ENCODE peak calls at places on chromosomes 16 and 17, in five cellular contexts. O is AG10803, D is body of pancreas, Z is fibroblast of mammary gland, K is right lobe of liver. W is an unnamed sample.

GRCh38 chr17:49226771-49227435 is 3.7 kb downstream of the PHOSPHO1 start:
- DNase-seq in O (no peak), Z (no peak), D (no peak), K (no peak), W (no peak)

GRCh38 chr17:33137411-33137810 is 145.8 kb downstream of the SPACA3 start:
- DNase-seq in O (no peak), Z (no peak), D (no peak), K (no peak), W (no peak)

GRCh38 chr17:79850571-79851460 is 11.6 kb upstream of the CBX4 start:
- DNase-seq in D (no peak), K (no peak), Z (peak), O (peak), W (no peak)

GRCh38 chr16:31099860-31100638 is 5.5 kb upstream of the VKORC1 start:
- DNase-seq in K (no peak), D (no peak), O (no peak), Z (peak), W (no peak)

GRCh38 chr17:10192963-10193362 is 5.4 kb downstream of the GAS7 start:
- DNase-seq in D (no peak), Z (peak), K (no peak), O (peak), W (no peak)

GRCh38 chr16:57984443-57985203 is 13.7 kb upstream of the CNGB1 start:
- DNase-seq in K (peak), O (peak), Z (peak), D (peak), W (peak)

GRCh38 chr16:49855280-49855821 is 561 bp downstream of the ZNF423 start:
- DNase-seq in O (peak), K (peak), Z (peak), D (peak), W (peak)

GRCh38 chr17:57045868-57046671 is 39.0 kb upstream of the AKAP1 start:
- DNase-seq in O (no peak), Z (no peak), K (peak), D (no peak), W (peak)

GRCh38 chr16:88686062-88686438 is 257 bp downstream of the SNAI3 start:
- DNase-seq in K (peak), O (no peak), D (peak), Z (no peak), W (no peak)

GRCh38 chr16:67992661-67993206 is 6.5 kb downstream of the DPEP2 start:
- DNase-seq in O (no peak), K (no peak), Z (no peak), D (no peak), W (peak)

GRCh38 chr17:38898291-38898679 is 27.1 kb upstream of the LASP1NB start:
- DNase-seq in Z (no peak), O (no peak), K (no peak), D (no peak), W (peak)

GRCh38 chr16:72962347-72962746 is 85.6 kb downstream of the ZFHX3 start:
- DNase-seq in Z (no peak), K (no peak), D (no peak), O (no peak), W (no peak)

GRCh38 chr17:52517176-52517575 is 358.7 kb upstream of the CA10 start:
- DNase-seq in D (no peak), O (no peak), K (no peak), Z (no peak), W (no peak)

GRCh38 chr17:43175213-43176118 is 4.5 kb downstream of the NBR1 start:
- DNase-seq in K (no peak), D (no peak), O (peak), Z (peak), W (no peak)

GRCh38 chr17:41555105-41555887 is 16.6 kb downstream of the KRT9 start:
- DNase-seq in D (no peak), K (no peak), Z (peak), O (peak), W (no peak)

GRCh38 chr17:81428121-81428515 is 32.9 kb downstream of the BAHCC1 start:
- DNase-seq in Z (no peak), D (no peak), K (no peak), O (peak), W (no peak)

GRCh38 chr17:45013021-45013997 is 38.1 kb downstream of the DCAKD start:
- DNase-seq in D (no peak), K (no peak), Z (peak), O (no peak), W (no peak)

GRCh38 chr16:69166221-69166833 is 20.6 kb upstream of the SNTB2 start:
- DNase-seq in O (no peak), K (no peak), Z (peak), D (no peak), W (peak)

GRCh38 chr17:74280093-74280513 is 6.1 kb downstream of the DNAI2 start:
- DNase-seq in O (no peak), D (no peak), Z (no peak), K (no peak), W (peak)

GRCh38 chr16:1991135-1991551 is 1.4 kb downstream of the SYNGR3 start:
- DNase-seq in Z (no peak), K (peak), D (no peak), O (no peak), W (peak)
- H3K4me3 ChIP-seq in Z (no peak), K (no peak), D (no peak), O (no peak), W (peak)

DNA sequence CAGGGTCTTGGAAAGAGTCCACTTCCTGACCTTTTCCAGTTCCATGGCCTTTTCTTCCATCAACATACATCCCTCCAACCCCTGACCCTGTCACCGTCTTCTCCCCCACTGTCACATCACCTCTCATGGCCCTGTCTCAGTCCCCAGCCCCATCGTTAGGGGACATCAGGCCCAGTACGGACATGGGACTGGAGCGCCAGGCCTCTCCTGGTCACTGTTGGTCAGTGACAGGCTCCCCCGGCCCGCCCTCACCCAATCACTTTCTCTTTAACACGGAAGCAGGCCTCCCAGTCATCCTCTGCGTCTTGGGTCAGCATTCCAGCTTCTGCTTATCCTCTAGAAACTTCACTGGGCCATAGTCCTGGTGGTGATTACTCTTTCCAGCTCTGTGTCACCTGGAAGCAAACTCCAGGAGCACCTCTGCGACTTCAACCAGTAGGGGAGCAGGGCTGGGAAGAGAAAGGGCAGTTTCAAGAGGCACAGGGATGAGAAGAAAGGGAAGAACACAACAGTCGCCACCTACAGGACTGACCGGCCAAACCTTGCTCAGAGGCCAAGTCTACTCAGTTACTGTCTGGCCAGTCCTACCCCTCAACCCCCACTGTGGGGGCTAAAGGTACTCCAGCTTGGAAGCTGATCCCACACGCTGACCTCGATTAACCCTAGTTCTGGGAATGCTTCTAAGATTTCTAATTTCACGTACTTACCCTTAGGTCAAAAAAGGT is 15.9 kb upstream of the ICAM2 start:
- DNase-seq in D (no peak), O (no peak), Z (no peak), K (no peak), W (no peak)
- TF ChIP-seq CTCF in D (no peak), O (no peak), Z (peak), K (no peak), W (no peak)

GRCh38 chr17:29706045-29706431 is 83.3 kb upstream of the CORO6 start:
- DNase-seq in O (no peak), D (no peak), Z (no peak), K (no peak), W (no peak)
- H3K4me3 ChIP-seq in O (no peak), D (no peak), Z (no peak), K (no peak), W (peak)

DNA sequence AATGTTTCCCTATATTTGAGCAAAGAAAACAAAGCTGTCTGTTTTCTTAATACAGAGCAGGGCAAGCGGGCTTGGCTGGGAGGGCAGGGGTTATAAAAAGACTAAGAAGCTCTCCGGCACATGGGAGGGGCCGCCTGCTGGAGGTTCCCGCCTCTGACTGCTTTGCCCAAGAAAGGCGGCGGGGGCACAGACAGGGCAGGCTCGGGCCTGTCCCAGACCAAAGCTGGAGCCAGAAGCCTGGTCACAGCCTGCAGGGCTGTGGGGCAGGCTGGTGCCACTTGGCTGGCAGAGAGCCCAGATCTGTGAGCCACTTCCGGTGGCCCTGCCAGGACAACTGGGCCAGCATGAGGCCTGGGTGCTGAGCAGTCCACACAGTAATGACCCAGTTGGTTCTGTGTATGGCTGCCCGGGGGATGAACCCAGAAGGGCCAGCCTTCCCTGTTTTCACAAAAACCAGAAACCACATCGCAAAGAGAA is 89.4 kb downstream of the LITAF start:
- DNase-seq in O (peak), Z (peak), D (peak), K (peak), W (peak)
- TF ChIP-seq CTCF in O (no peak), Z (no peak), D (no peak), K (peak), W (no peak)

GRCh38 chr16:85902366-85903155 is 3.6 kb downstream of the IRF8 start:
- DNase-seq in K (no peak), D (no peak), O (no peak), Z (no peak), W (peak)

GRCh38 chr16:85905110-85906095 is 6.4 kb downstream of the IRF8 start:
- DNase-seq in Z (no peak), O (no peak), D (no peak), K (no peak), W (no peak)

GRCh38 chr16:85901110-85901509 is 2.1 kb downstream of the IRF8 start:
- DNase-seq in O (no peak), K (no peak), D (no peak), Z (no peak), W (no peak)

GRCh38 chr16:85901760-85902365 is 2.9 kb downstream of the IRF8 start:
- DNase-seq in D (no peak), K (no peak), Z (no peak), O (no peak), W (no peak)

DNA sequence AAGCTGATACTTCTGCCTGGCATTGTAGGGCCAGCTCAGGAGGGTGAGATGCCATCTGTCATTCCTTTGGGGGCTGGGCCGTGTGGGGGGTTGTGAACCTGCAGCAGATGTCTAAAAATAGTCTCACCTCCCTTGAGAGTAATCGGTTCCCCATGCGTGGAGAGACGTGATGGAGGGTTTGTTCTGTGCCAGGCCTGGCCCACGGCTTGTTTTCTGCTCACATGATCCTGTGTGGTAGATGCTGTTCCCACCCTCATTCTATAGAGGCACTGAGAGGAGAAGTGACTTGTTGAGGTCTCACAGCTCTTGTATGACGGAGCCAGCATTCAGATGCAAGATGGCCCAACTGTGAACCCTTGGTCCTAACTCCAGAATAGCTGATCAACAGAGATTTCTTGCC is 4.6 kb downstream of the IRF8 start:
- DNase-seq in Z (no peak), K (no peak), D (no peak), O (no peak), W (peak)
- H3K4me3 ChIP-seq in Z (no peak), K (no peak), D (no peak), O (no peak), W (peak)

W was measured in GM12865.